ENCODE peak calls at places on chromosome 15, in four cellular contexts. One of them, this sample, is unnamed.
A peak's percentile ranks its signal among the peaks of the same experiment; 100 is the strongest.

GRCh38 chr15:54594115-54594514 is 602.6 kb downstream of the RSL24D1 start:
- DNase-seq in CD8-positive, alpha-beta T cell: no peak
- DNase-seq in cardiac muscle cell: no peak
- DNase-seq in heart right ventricle: no peak
- DNase-seq in this sample: no peak

GRCh38 chr15:98441599-98441998 is 206.7 kb upstream of the IGF1R start:
- DNase-seq in heart right ventricle: no peak
- DNase-seq in CD8-positive, alpha-beta T cell: no peak
- DNase-seq in cardiac muscle cell: no peak
- DNase-seq in this sample: no peak

GRCh38 chr15:55003900-55004879 is 192.6 kb downstream of the RSL24D1 start:
- DNase-seq in heart right ventricle: no peak
- DNase-seq in CD8-positive, alpha-beta T cell: no peak
- DNase-seq in cardiac muscle cell: no peak
- DNase-seq in this sample: no peak

GRCh38 chr15:36632196-36632595 is 52.8 kb downstream of the CDIN1 start:
- DNase-seq in heart right ventricle: no peak
- DNase-seq in CD8-positive, alpha-beta T cell: no peak
- DNase-seq in cardiac muscle cell: peak; percentile 20
- DNase-seq in this sample: no peak

GRCh38 chr15:60912984-60913697 is 316.0 kb downstream of the RORA start:
- DNase-seq in heart right ventricle: no peak
- DNase-seq in CD8-positive, alpha-beta T cell: no peak
- DNase-seq in cardiac muscle cell: peak; percentile 22
- DNase-seq in this sample: no peak

GRCh38 chr15:96067677-96068076 is 262.8 kb upstream of the NR2F2 start:
- DNase-seq in cardiac muscle cell: no peak
- DNase-seq in heart right ventricle: no peak
- DNase-seq in CD8-positive, alpha-beta T cell: no peak
- DNase-seq in this sample: no peak

GRCh38 chr15:57572463-57572862 is 19.2 kb upstream of the MYZAP start:
- DNase-seq in heart right ventricle: no peak
- DNase-seq in CD8-positive, alpha-beta T cell: no peak
- DNase-seq in cardiac muscle cell: no peak
- DNase-seq in this sample: no peak

GRCh38 chr15:101637549-101638318 is 14.4 kb downstream of the TM2D3 start:
- DNase-seq in heart right ventricle: no peak
- DNase-seq in cardiac muscle cell: no peak
- DNase-seq in CD8-positive, alpha-beta T cell: no peak
- DNase-seq in this sample: no peak

GRCh38 chr15:26873846-26874245 is 7.0 kb downstream of the GABRA5 start:
- DNase-seq in CD8-positive, alpha-beta T cell: no peak
- DNase-seq in heart right ventricle: no peak
- DNase-seq in cardiac muscle cell: peak; percentile 13
- DNase-seq in this sample: no peak

GRCh38 chr15:77617507-77618285 is 15.0 kb downstream of the LINGO1 start:
- DNase-seq in heart right ventricle: no peak
- DNase-seq in CD8-positive, alpha-beta T cell: no peak
- DNase-seq in cardiac muscle cell: no peak
- DNase-seq in this sample: no peak

GRCh38 chr15:90610220-90610619 is 80.5 kb downstream of the CRTC3 start:
- DNase-seq in cardiac muscle cell: peak; percentile 21
- DNase-seq in heart right ventricle: no peak
- DNase-seq in CD8-positive, alpha-beta T cell: no peak
- DNase-seq in this sample: no peak

GRCh38 chr15:22263738-22264137 is 183.4 kb downstream of the OR4M2 start:
- DNase-seq in cardiac muscle cell: no peak
- DNase-seq in heart right ventricle: no peak
- DNase-seq in CD8-positive, alpha-beta T cell: no peak
- DNase-seq in this sample: no peak

GRCh38 chr15:51837784-51838183 is 8.3 kb downstream of the TMOD3 start:
- DNase-seq in cardiac muscle cell: peak; percentile 42
- DNase-seq in heart right ventricle: no peak
- DNase-seq in CD8-positive, alpha-beta T cell: no peak
- DNase-seq in this sample: no peak

DNA sequence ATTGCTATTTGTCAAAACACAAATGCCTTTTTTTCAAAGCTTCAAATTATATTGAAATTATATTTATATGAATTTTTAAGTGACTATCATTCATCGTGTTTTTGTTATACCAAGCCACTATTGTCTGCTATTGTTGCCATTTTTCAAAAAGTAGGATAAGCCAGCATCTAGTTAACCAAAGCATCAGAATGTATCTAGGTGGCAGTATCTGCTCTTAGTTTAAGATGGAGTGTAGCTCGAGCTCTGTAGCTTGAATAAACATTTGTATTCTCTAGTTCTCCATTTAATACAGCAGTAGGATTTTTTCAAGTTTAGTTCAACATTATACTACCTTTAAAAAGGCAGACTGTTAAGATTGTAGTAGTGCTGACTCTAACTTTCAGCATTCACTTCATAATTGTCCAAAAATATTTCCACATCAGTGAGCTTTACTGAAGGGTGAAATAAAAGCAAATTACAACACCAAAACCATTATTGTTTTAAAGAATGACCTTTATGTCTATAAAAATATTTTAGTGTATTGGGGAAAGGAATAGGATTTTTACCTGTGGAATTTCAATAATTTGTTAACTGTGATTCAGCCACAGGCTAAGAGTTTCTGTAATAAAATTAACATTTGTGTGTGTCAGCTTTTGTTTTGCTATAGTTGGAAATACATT is 19.6 kb upstream of the C15orf61 start:
- DNase-seq in cardiac muscle cell: peak; percentile 55
- DNase-seq in CD8-positive, alpha-beta T cell: no peak
- DNase-seq in heart right ventricle: no peak
- DNase-seq in this sample: no peak
- TF ChIP-seq CTCF in cardiac muscle cell: peak; percentile 44
- TF ChIP-seq CTCF in CD8-positive, alpha-beta T cell: peak; percentile 27
- TF ChIP-seq CTCF in heart right ventricle: peak; percentile 46
- TF ChIP-seq CTCF in this sample: no peak

GRCh38 chr15:28913171-28913765 is 27.5 kb downstream of the APBA2 start:
- DNase-seq in cardiac muscle cell: peak; percentile 9
- DNase-seq in heart right ventricle: no peak
- DNase-seq in CD8-positive, alpha-beta T cell: no peak
- DNase-seq in this sample: no peak
- TF ChIP-seq CTCF in cardiac muscle cell: peak; percentile 18
- TF ChIP-seq CTCF in heart right ventricle: no peak
- TF ChIP-seq CTCF in CD8-positive, alpha-beta T cell: no peak
- TF ChIP-seq CTCF in this sample: no peak

GRCh38 chr15:29613951-29614382 is 208.3 kb downstream of the TJP1 start:
- DNase-seq in cardiac muscle cell: no peak
- DNase-seq in heart right ventricle: no peak
- DNase-seq in CD8-positive, alpha-beta T cell: no peak
- DNase-seq in this sample: no peak
- TF ChIP-seq CTCF in cardiac muscle cell: no peak
- TF ChIP-seq CTCF in heart right ventricle: no peak
- TF ChIP-seq CTCF in CD8-positive, alpha-beta T cell: no peak
- TF ChIP-seq CTCF in this sample: no peak

GRCh38 chr15:74843445-74843828 is 481 bp upstream of the ULK3 start:
- DNase-seq in cardiac muscle cell: no peak
- DNase-seq in CD8-positive, alpha-beta T cell: no peak
- DNase-seq in heart right ventricle: no peak
- DNase-seq in this sample: no peak
- TF ChIP-seq CTCF in cardiac muscle cell: no peak
- TF ChIP-seq CTCF in CD8-positive, alpha-beta T cell: no peak
- TF ChIP-seq CTCF in heart right ventricle: no peak
- TF ChIP-seq CTCF in this sample: no peak

DNA sequence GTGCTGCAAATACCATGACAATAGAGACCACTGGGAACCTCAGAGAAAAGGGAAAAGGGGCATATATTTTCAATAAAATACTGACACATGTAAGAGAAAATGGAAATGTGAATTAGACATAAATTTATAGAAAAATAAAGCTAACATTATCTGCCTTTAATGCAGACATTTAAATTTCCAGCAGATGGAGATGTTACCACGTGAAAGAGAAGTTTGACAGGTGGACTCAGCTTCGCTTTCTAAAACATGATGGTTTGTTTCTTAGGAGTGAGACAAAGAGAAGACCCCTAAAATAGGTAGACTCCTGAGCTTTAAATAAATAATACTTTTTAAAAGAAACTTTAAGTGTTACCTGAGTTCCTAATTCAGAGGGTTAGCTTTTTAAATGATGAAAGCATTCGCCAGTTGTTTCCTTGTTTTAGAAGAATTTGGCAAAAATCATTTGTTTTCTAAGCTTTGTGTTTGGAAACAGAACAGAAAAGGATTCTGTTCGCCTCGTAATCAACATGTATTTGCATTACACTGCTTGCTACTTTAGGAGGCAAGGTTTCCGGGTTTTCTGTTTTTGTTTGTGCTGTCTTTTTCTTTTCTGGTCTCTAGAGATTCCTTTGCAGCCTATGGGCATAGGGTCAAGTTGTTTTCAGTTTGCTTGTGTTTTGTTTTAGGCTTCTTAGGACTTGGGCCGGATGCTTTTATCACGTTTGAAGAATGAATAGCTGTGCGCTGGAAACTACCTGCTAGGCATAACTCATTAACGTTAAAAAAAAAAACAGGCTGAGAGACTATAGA is 271.4 kb downstream of the THSD4 start:
- DNase-seq in CD8-positive, alpha-beta T cell: no peak
- DNase-seq in heart right ventricle: no peak
- DNase-seq in cardiac muscle cell: peak; percentile 30
- DNase-seq in this sample: no peak
- TF ChIP-seq CTCF in CD8-positive, alpha-beta T cell: peak; percentile 36
- TF ChIP-seq CTCF in heart right ventricle: peak; percentile 59
- TF ChIP-seq CTCF in cardiac muscle cell: peak; percentile 28
- TF ChIP-seq CTCF in this sample: no peak

DNA sequence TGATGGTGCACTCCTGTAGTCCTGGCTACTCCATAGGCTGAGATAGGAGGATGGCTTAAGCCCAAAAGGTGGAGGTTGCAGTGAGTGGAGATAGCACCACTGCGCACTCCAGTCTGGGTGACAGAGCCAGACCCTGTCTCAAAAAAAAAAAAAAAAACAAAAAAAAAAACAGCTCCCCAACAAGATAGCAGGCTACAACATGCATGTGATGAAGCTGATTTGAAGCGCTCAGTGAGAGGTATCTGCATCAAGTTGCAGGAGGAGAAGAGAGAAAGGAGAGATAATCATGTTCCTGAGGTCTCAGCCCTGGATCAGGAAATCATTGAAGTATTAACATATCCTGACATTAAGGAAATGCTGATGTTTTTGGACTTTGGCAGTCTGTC is 589 bp upstream of the PPCDC start:
- DNase-seq in cardiac muscle cell: no peak
- DNase-seq in CD8-positive, alpha-beta T cell: no peak
- DNase-seq in heart right ventricle: no peak
- DNase-seq in this sample: no peak
- TF ChIP-seq CTCF in cardiac muscle cell: no peak
- TF ChIP-seq CTCF in CD8-positive, alpha-beta T cell: no peak
- TF ChIP-seq CTCF in heart right ventricle: no peak
- TF ChIP-seq CTCF in this sample: no peak

DNA sequence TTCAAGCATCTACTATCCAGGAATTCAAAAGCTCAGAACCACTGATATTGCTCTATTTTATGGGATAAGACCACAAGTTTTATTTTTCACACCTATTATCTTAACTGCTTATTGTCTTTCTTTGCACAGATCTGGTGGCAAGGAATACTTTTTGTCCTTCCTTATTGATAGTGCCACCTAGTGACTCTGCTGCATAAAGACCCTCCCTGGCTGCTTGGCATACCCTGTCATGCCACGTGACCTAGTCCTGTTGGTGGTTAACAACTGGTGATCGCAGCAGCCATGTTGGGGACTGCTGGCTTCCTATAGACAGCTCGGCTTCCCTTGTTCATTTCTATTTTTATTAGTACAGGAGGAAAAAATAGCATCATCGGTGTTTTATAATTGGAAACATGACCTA is 236.3 kb downstream of the MEX3B start:
- DNase-seq in CD8-positive, alpha-beta T cell: no peak
- DNase-seq in cardiac muscle cell: peak; percentile 16
- DNase-seq in heart right ventricle: no peak
- DNase-seq in this sample: no peak
- TF ChIP-seq CTCF in CD8-positive, alpha-beta T cell: no peak
- TF ChIP-seq CTCF in cardiac muscle cell: peak; percentile 9
- TF ChIP-seq CTCF in heart right ventricle: peak; percentile 36
- TF ChIP-seq CTCF in this sample: no peak